ENCODE peak calls at places on chromosomes 1 and 21, in five cellular contexts. W, Q, D, C and F are unnamed samples.

GRCh38 chr21:27171704-27172103 is 204.8 kb upstream of the ADAMTS5 start:
- DNase-seq in W (no peak), Q (no peak), D (no peak), C (no peak), F (no peak)

GRCh38 chr1:50527249-50527986 is 104.2 kb upstream of the DMRTA2 start:
- DNase-seq in W (no peak), Q (peak; percentile 83), D (no peak), C (peak; percentile 21), F (no peak)

GRCh38 chr1:159839135-159839849 is 12.6 kb downstream of the SLAMF8 start:
- DNase-seq in W (no peak), Q (no peak), D (no peak), C (peak; percentile 36), F (no peak)

GRCh38 chr1:25768999-25769398 is 31.0 kb upstream of the SELENON start:
- DNase-seq in W (no peak), Q (no peak), D (no peak), C (no peak), F (no peak)

GRCh38 chr1:46622341-46622740 is 5.7 kb upstream of the MOB3C start:
- DNase-seq in W (peak; percentile 70), Q (peak; percentile 31), D (peak; percentile 70), C (no peak), F (peak; percentile 43)

GRCh38 chr1:222948079-222948478 is 133.2 kb downstream of the DISP1 start:
- DNase-seq in W (no peak), Q (no peak), D (no peak), C (no peak), F (no peak)

GRCh38 chr1:51750729-51751128 is 127.8 kb downstream of the NRDC start:
- DNase-seq in W (no peak), Q (no peak), D (no peak), C (no peak), F (no peak)

GRCh38 chr1:38589036-38589435 is 270.5 kb downstream of the RRAGC start:
- DNase-seq in W (no peak), Q (no peak), D (no peak), C (no peak), F (no peak)

GRCh38 chr1:229001467-229001866 is 266.2 kb downstream of the RHOU start:
- DNase-seq in W (no peak), Q (no peak), D (no peak), C (no peak), F (no peak)

GRCh38 chr1:41412748-41413147 is 51.5 kb downstream of the FOXO6 start:
- DNase-seq in W (no peak), Q (peak; percentile 25), D (no peak), C (no peak), F (no peak)

GRCh38 chr1:228143480-228144212 is 3.6 kb downstream of the GUK1 start:
- DNase-seq in W (no peak), Q (no peak), D (no peak), C (no peak), F (no peak)

GRCh38 chr1:175434268-175434860 is 241.8 kb upstream of the KIAA0040 start:
- DNase-seq in W (peak; percentile 70), Q (no peak), D (peak; percentile 80), C (no peak), F (no peak)

GRCh38 chr21:42518216-42518615 is 4.6 kb downstream of the SLC37A1 start:
- DNase-seq in W (no peak), Q (no peak), D (no peak), C (no peak), F (peak; percentile 56)

GRCh38 chr1:93629101-93630059 is 52.3 kb downstream of the BCAR3 start:
- DNase-seq in W (peak; percentile 71), Q (peak; percentile 65), D (no peak), C (peak; percentile 28), F (peak; percentile 43)

GRCh38 chr1:8364528-8365442 is 46.9 kb downstream of the SLC45A1 start:
- DNase-seq in W (no peak), Q (no peak), D (no peak), C (no peak), F (no peak)

GRCh38 chr1:156639601-156640101 is 2.3 kb upstream of the BCAN start:
- DNase-seq in W (no peak), Q (no peak), D (no peak), C (no peak), F (no peak)

GRCh38 chr1:1024421-1025415 is 4.8 kb downstream of the AGRN start:
- DNase-seq in W (no peak), Q (peak; percentile 56), D (no peak), C (no peak), F (peak; percentile 65)

GRCh38 chr1:85421179-85421578 is 43.8 kb downstream of the DDAH1 start:
- DNase-seq in W (no peak), Q (no peak), D (no peak), C (no peak), F (no peak)

GRCh38 chr1:117694543-117694942 is 88.7 kb downstream of the TENT5C start:
- DNase-seq in W (no peak), Q (no peak), D (no peak), C (no peak), F (no peak)

GRCh38 chr1:46278807-46279206 is 24.6 kb downstream of the LRRC41 start:
- DNase-seq in W (no peak), Q (no peak), D (no peak), C (no peak), F (no peak)

GRCh38 chr1:97351846-97352245 is 569.0 kb downstream of the DPYD start:
- DNase-seq in W (no peak), Q (no peak), D (no peak), C (no peak), F (no peak)

GRCh38 chr1:187226396-187226795 is 397.6 kb downstream of the PLA2G4A start:
- DNase-seq in W (no peak), Q (no peak), D (no peak), C (no peak), F (no peak)

GRCh38 chr1:204511366-204511765 is 4.8 kb upstream of the MDM4 start:
- DNase-seq in W (no peak), Q (no peak), D (no peak), C (no peak), F (no peak)

GRCh38 chr1:48196168-48196716 is 26.3 kb upstream of the SLC5A9 start:
- DNase-seq in W (no peak), Q (no peak), D (no peak), C (no peak), F (no peak)

GRCh38 chr1:101262060-101262459 is 25.2 kb downstream of the S1PR1 start:
- DNase-seq in W (no peak), Q (no peak), D (no peak), C (no peak), F (no peak)

GRCh38 chr21:32207096-32207716 is 71.6 kb downstream of the MIS18A start:
- DNase-seq in W (no peak), Q (no peak), D (no peak), C (no peak), F (no peak)

DNA sequence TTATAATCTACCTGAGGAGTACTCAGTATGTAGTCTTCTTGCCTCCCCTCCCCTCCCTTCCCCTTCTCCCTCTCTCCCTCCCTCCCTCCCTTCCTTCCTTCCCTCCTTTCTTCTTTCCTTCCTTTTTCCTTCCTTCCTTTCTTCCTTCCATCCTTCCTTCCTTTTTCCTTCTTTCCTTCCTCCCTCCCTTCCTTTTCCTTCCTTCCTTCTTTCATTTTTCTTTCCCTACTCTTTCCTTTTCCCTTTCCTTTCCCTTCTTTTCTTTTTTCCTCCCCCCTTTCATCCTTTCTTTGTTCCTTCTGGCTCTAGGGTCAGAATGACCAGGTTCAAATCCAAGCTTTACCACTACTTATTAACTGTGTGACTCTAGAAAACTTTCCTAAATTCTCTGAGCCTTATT is 48.5 kb upstream of the HAO2 start:
- DNase-seq in W (no peak), Q (no peak), D (no peak), C (no peak), F (no peak)
- TF ChIP-seq HDAC2 in W (no peak), Q (no peak), D (no peak), C (no peak), F (no peak)

GRCh38 chr1:206544562-206545257 is 37.4 kb downstream of the RASSF5 start:
- DNase-seq in W (peak; percentile 88), Q (peak; percentile 48), D (peak; percentile 99), C (no peak), F (peak; percentile 79)

GRCh38 chr1:206538086-206538781 is 30.9 kb downstream of the RASSF5 start:
- DNase-seq in W (no peak), Q (no peak), D (no peak), C (no peak), F (no peak)

GRCh38 chr1:206538901-206539655 is 31.7 kb downstream of the RASSF5 start:
- DNase-seq in W (no peak), Q (no peak), D (no peak), C (no peak), F (no peak)

GRCh38 chr1:206540044-206540758 is 32.9 kb downstream of the RASSF5 start:
- DNase-seq in W (no peak), Q (no peak), D (no peak), C (no peak), F (no peak)

GRCh38 chr1:206541236-206541833 is 34.0 kb downstream of the RASSF5 start:
- DNase-seq in W (no peak), Q (no peak), D (no peak), C (no peak), F (no peak)
- TF ChIP-seq HDAC2 in W (no peak), Q (no peak), D (no peak), C (no peak), F (no peak)

GRCh38 chr21:46461909-46462308 is 3.2 kb downstream of the DIP2A start:
- DNase-seq in W (no peak), Q (no peak), D (no peak), C (no peak), F (no peak)

GRCh38 chr21:46457801-46458314 is 833 bp upstream of the DIP2A start:
- DNase-seq in W (no peak), Q (peak; percentile 21), D (no peak), C (no peak), F (peak; percentile 16)

GRCh38 chr21:46459024-46459355 is 299 bp downstream of the DIP2A start:
- DNase-seq in W (no peak), Q (no peak), D (no peak), C (no peak), F (no peak)

GRCh38 chr21:46458315-46459023 is at the start of gene DIP2A:
- DNase-seq in W (peak; percentile 99), Q (peak; percentile 95), D (peak; percentile 91), C (peak; percentile 85), F (peak; percentile 95)

GRCh38 chr21:46459356-46460112 is 843 bp downstream of the DIP2A start:
- DNase-seq in W (peak; percentile 71), Q (no peak), D (peak; percentile 63), C (no peak), F (no peak)
- TF ChIP-seq HDAC2 in W (peak; percentile 19), Q (no peak), D (no peak), C (no peak), F (no peak)

GRCh38 chr1:28776341-28776740 is 35.6 kb upstream of the OPRD1 start:
- DNase-seq in W (no peak), Q (no peak), D (no peak), C (no peak), F (no peak)
- TF ChIP-seq HDAC2 in W (no peak), Q (no peak), D (no peak), C (no peak), F (no peak)

DNA sequence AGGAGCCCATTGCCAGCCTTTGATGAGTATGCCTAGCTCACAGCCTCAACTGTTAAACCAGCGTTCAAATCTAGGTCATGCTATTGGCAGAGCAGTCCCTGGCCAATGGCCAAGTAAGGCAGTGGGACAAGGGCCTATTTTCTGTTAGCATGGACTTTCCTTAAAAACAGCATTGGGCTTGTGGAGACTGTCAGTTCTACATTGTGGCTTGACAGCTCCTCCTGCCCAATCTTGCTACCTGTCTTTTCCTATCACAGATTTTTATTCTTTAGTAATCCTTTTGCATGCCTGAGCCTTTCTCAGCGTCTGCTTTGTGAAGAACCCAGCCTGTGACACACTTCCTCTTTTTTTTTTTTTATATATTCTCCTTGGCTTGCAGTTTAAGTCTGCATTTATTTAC is 56.4 kb downstream of the DIP2A start:
- DNase-seq in W (no peak), Q (no peak), D (no peak), C (no peak), F (no peak)
- TF ChIP-seq HDAC2 in W (no peak), Q (no peak), D (no peak), C (no peak), F (no peak)